ENCODE peak calls at places on chromosomes 3 and 15, in five cellular contexts. One of them, this sample, is unnamed.

GRCh38 chr3:183539821-183540220 is 15.7 kb downstream of the KLHL6 start:
- DNase-seq in sigmoid colon: no peak
- DNase-seq in progenitor cell of endocrine pancreas: no peak
- DNase-seq in cardiac fibroblast: no peak
- DNase-seq in stomach: no peak
- DNase-seq in this sample: no peak

GRCh38 chr15:68082735-68083134 is 28.6 kb downstream of the PIAS1 start:
- DNase-seq in progenitor cell of endocrine pancreas: no peak
- DNase-seq in cardiac fibroblast: no peak
- DNase-seq in sigmoid colon: no peak
- DNase-seq in stomach: no peak
- DNase-seq in this sample: no peak

GRCh38 chr15:53811530-53811929 is 52.1 kb upstream of the WDR72 start:
- DNase-seq in stomach: no peak
- DNase-seq in progenitor cell of endocrine pancreas: no peak
- DNase-seq in sigmoid colon: no peak
- DNase-seq in cardiac fibroblast: no peak
- DNase-seq in this sample: no peak

GRCh38 chr15:73844356-73844755 is 29.0 kb upstream of the TBC1D21 start:
- DNase-seq in sigmoid colon: no peak
- DNase-seq in stomach: no peak
- DNase-seq in progenitor cell of endocrine pancreas: no peak
- DNase-seq in cardiac fibroblast: peak
- DNase-seq in this sample: no peak

GRCh38 chr3:126364130-126364695 is 7.0 kb upstream of the KLF15 start:
- DNase-seq in stomach: no peak
- DNase-seq in sigmoid colon: peak
- DNase-seq in cardiac fibroblast: no peak
- DNase-seq in progenitor cell of endocrine pancreas: no peak
- DNase-seq in this sample: no peak

GRCh38 chr3:174581551-174581950 is 277.6 kb upstream of the NAALADL2 start:
- DNase-seq in sigmoid colon: no peak
- DNase-seq in progenitor cell of endocrine pancreas: no peak
- DNase-seq in cardiac fibroblast: no peak
- DNase-seq in stomach: no peak
- DNase-seq in this sample: no peak

GRCh38 chr15:26883466-26883865 is 16.6 kb downstream of the GABRA5 start:
- DNase-seq in cardiac fibroblast: no peak
- DNase-seq in progenitor cell of endocrine pancreas: no peak
- DNase-seq in stomach: no peak
- DNase-seq in sigmoid colon: no peak
- DNase-seq in this sample: no peak

GRCh38 chr3:38115645-38116427 is 21.1 kb downstream of the ACAA1 start:
- DNase-seq in cardiac fibroblast: no peak
- DNase-seq in stomach: no peak
- DNase-seq in progenitor cell of endocrine pancreas: no peak
- DNase-seq in sigmoid colon: peak
- DNase-seq in this sample: no peak

GRCh38 chr3:37417297-37418082 is 243.1 kb upstream of the LRRFIP2 start:
- DNase-seq in cardiac fibroblast: no peak
- DNase-seq in sigmoid colon: no peak
- DNase-seq in stomach: no peak
- DNase-seq in progenitor cell of endocrine pancreas: no peak
- DNase-seq in this sample: no peak

GRCh38 chr15:66941791-66942190 is 123.6 kb upstream of the SMAD3 start:
- DNase-seq in progenitor cell of endocrine pancreas: no peak
- DNase-seq in sigmoid colon: peak
- DNase-seq in stomach: no peak
- DNase-seq in cardiac fibroblast: no peak
- DNase-seq in this sample: no peak

GRCh38 chr3:10935846-10936631 is 56.5 kb upstream of the SLC6A1 start:
- DNase-seq in sigmoid colon: peak
- DNase-seq in cardiac fibroblast: no peak
- DNase-seq in stomach: no peak
- DNase-seq in progenitor cell of endocrine pancreas: no peak
- DNase-seq in this sample: no peak

DNA sequence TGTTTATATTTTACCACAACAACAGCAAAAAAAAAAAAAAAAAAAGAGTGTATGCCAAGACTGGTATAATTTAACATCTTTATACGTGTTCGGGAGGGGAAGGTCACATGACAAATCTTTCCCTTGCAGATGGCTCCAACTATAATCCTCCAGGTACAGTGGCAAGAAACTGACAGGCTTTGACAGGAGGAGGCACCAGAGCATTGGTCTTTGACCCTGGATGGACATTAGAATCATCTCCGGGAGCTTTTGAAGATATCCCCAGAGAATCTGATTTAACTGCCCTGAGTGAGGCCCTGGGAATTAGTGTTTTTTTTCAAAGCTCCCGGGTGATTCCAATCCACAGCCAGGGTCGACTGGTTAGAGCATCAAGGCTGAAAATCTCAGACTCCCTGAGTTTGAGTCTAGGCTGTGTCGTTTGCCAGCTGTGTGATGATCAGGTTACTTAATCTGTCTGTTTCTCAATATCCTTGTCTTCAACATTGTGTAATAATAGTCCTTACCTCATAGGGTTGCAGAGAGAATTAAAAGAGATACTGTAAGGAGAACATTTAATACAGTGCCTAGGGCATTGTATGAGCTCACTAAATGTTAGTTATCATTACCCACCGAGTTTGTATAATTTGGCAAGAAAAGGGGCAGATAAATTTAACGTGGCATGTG is 8.9 kb upstream of the SEMA5B start:
- DNase-seq in sigmoid colon: no peak
- DNase-seq in stomach: no peak
- DNase-seq in cardiac fibroblast: peak
- DNase-seq in progenitor cell of endocrine pancreas: no peak
- DNase-seq in this sample: no peak
- TF ChIP-seq CTCF in sigmoid colon: no peak
- TF ChIP-seq CTCF in stomach: no peak
- TF ChIP-seq CTCF in cardiac fibroblast: no peak
- TF ChIP-seq CTCF in progenitor cell of endocrine pancreas: no peak
- TF ChIP-seq CTCF in this sample: no peak

GRCh38 chr3:77459926-77460325 is 420.0 kb downstream of the ROBO2 start:
- DNase-seq in stomach: no peak
- DNase-seq in progenitor cell of endocrine pancreas: no peak
- DNase-seq in cardiac fibroblast: no peak
- DNase-seq in sigmoid colon: no peak
- DNase-seq in this sample: no peak

GRCh38 chr3:77456881-77457280 is 417.0 kb downstream of the ROBO2 start:
- DNase-seq in sigmoid colon: no peak
- DNase-seq in progenitor cell of endocrine pancreas: no peak
- DNase-seq in stomach: no peak
- DNase-seq in cardiac fibroblast: no peak
- DNase-seq in this sample: no peak

GRCh38 chr3:77462951-77463350 is 423.1 kb downstream of the ROBO2 start:
- DNase-seq in sigmoid colon: no peak
- DNase-seq in progenitor cell of endocrine pancreas: no peak
- DNase-seq in cardiac fibroblast: no peak
- DNase-seq in stomach: no peak
- DNase-seq in this sample: no peak

GRCh38 chr3:77464106-77464688 is 424.3 kb downstream of the ROBO2 start:
- DNase-seq in stomach: no peak
- DNase-seq in progenitor cell of endocrine pancreas: no peak
- DNase-seq in cardiac fibroblast: no peak
- DNase-seq in sigmoid colon: no peak
- DNase-seq in this sample: peak

GRCh38 chr3:77460326-77460725 is 420.4 kb downstream of the ROBO2 start:
- DNase-seq in progenitor cell of endocrine pancreas: no peak
- DNase-seq in sigmoid colon: no peak
- DNase-seq in cardiac fibroblast: no peak
- DNase-seq in stomach: no peak
- DNase-seq in this sample: no peak
- TF ChIP-seq CTCF in progenitor cell of endocrine pancreas: no peak
- TF ChIP-seq CTCF in sigmoid colon: no peak
- TF ChIP-seq CTCF in cardiac fibroblast: no peak
- TF ChIP-seq CTCF in stomach: no peak
- TF ChIP-seq CTCF in this sample: no peak

GRCh38 chr3:63853106-63853505 is 10.5 kb downstream of the THOC7 start:
- DNase-seq in progenitor cell of endocrine pancreas: no peak
- DNase-seq in cardiac fibroblast: no peak
- DNase-seq in stomach: no peak
- DNase-seq in sigmoid colon: no peak
- DNase-seq in this sample: no peak

GRCh38 chr3:63849175-63849574 is 14.4 kb downstream of the THOC7 start:
- DNase-seq in sigmoid colon: no peak
- DNase-seq in progenitor cell of endocrine pancreas: no peak
- DNase-seq in stomach: no peak
- DNase-seq in cardiac fibroblast: no peak
- DNase-seq in this sample: no peak

GRCh38 chr3:63851287-63851686 is 12.3 kb downstream of the THOC7 start:
- DNase-seq in sigmoid colon: no peak
- DNase-seq in cardiac fibroblast: no peak
- DNase-seq in stomach: no peak
- DNase-seq in progenitor cell of endocrine pancreas: no peak
- DNase-seq in this sample: no peak

GRCh38 chr3:63845215-63845614 is 18.4 kb downstream of the THOC7 start:
- DNase-seq in cardiac fibroblast: no peak
- DNase-seq in sigmoid colon: no peak
- DNase-seq in stomach: no peak
- DNase-seq in progenitor cell of endocrine pancreas: no peak
- DNase-seq in this sample: no peak

DNA sequence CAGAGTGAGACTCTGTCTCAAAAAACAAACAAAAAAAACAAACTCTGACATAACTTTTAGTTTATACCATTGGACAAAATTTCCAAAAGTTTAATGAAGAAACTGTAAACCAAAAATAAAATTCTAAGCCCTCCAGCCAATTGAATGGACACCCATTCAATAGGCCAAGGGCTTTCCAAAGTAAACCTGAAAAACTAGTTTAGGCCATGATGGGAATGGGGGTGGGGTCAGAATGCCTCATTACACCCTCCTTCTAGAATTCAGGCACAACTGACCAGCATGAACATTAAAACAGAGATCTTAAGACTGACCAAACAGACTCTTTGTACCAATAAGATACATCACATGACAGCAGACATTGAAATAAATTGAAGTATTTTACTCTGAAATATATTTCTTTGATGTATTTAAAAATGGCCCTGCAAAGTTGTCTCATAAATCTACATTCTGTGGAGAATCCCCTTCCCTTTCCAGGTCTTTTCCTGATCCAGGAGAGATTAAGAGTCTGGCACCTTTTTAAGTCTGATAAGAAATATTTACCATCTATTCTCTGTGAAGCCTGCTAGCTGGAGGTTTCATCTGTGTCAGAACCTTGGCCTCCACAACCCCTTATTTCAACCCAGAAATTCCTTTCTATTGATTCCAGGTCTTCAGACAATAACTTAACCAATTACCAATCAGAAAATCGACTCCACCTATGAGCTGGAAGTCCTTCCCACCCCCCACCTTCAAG is 15.7 kb downstream of the THOC7 start:
- DNase-seq in cardiac fibroblast: no peak
- DNase-seq in stomach: no peak
- DNase-seq in sigmoid colon: no peak
- DNase-seq in progenitor cell of endocrine pancreas: no peak
- DNase-seq in this sample: no peak
- TF ChIP-seq CTCF in cardiac fibroblast: no peak
- TF ChIP-seq CTCF in stomach: no peak
- TF ChIP-seq CTCF in sigmoid colon: no peak
- TF ChIP-seq CTCF in progenitor cell of endocrine pancreas: no peak
- TF ChIP-seq CTCF in this sample: no peak

GRCh38 chr15:82647835-82648256 is 683 bp upstream of the CPEB1 start:
- DNase-seq in cardiac fibroblast: no peak
- DNase-seq in progenitor cell of endocrine pancreas: no peak
- DNase-seq in sigmoid colon: peak
- DNase-seq in stomach: no peak
- DNase-seq in this sample: no peak

GRCh38 chr15:82648257-82649103 is 1.3 kb upstream of the CPEB1 start:
- DNase-seq in stomach: no peak
- DNase-seq in progenitor cell of endocrine pancreas: no peak
- DNase-seq in sigmoid colon: no peak
- DNase-seq in cardiac fibroblast: peak
- DNase-seq in this sample: no peak

GRCh38 chr15:82649226-82649999 is 2.2 kb upstream of the CPEB1 start:
- DNase-seq in cardiac fibroblast: no peak
- DNase-seq in sigmoid colon: no peak
- DNase-seq in progenitor cell of endocrine pancreas: no peak
- DNase-seq in stomach: no peak
- DNase-seq in this sample: no peak

GRCh38 chr15:82646250-82647044 is 716 bp downstream of the CPEB1 start:
- DNase-seq in stomach: no peak
- DNase-seq in progenitor cell of endocrine pancreas: no peak
- DNase-seq in cardiac fibroblast: no peak
- DNase-seq in sigmoid colon: no peak
- DNase-seq in this sample: no peak

GRCh38 chr15:82647045-82647834 is at the start of gene CPEB1:
- DNase-seq in progenitor cell of endocrine pancreas: no peak
- DNase-seq in stomach: no peak
- DNase-seq in sigmoid colon: peak
- DNase-seq in cardiac fibroblast: peak
- DNase-seq in this sample: no peak
- TF ChIP-seq CTCF in progenitor cell of endocrine pancreas: peak
- TF ChIP-seq CTCF in stomach: no peak
- TF ChIP-seq CTCF in sigmoid colon: no peak
- TF ChIP-seq CTCF in cardiac fibroblast: no peak
- TF ChIP-seq CTCF in this sample: no peak

GRCh38 chr15:31159837-31160236 is 58.3 kb upstream of the TRPM1 start:
- DNase-seq in cardiac fibroblast: no peak
- DNase-seq in stomach: no peak
- DNase-seq in progenitor cell of endocrine pancreas: no peak
- DNase-seq in sigmoid colon: no peak
- DNase-seq in this sample: no peak

GRCh38 chr15:31156808-31157207 is 55.3 kb upstream of the TRPM1 start:
- DNase-seq in stomach: no peak
- DNase-seq in sigmoid colon: no peak
- DNase-seq in cardiac fibroblast: no peak
- DNase-seq in progenitor cell of endocrine pancreas: no peak
- DNase-seq in this sample: no peak

GRCh38 chr15:31156226-31156625 is 54.7 kb upstream of the TRPM1 start:
- DNase-seq in stomach: no peak
- DNase-seq in progenitor cell of endocrine pancreas: no peak
- DNase-seq in cardiac fibroblast: no peak
- DNase-seq in sigmoid colon: no peak
- DNase-seq in this sample: no peak

GRCh38 chr15:31158858-31159569 is 57.5 kb upstream of the TRPM1 start:
- DNase-seq in progenitor cell of endocrine pancreas: no peak
- DNase-seq in stomach: peak
- DNase-seq in sigmoid colon: no peak
- DNase-seq in cardiac fibroblast: no peak
- DNase-seq in this sample: no peak

DNA sequence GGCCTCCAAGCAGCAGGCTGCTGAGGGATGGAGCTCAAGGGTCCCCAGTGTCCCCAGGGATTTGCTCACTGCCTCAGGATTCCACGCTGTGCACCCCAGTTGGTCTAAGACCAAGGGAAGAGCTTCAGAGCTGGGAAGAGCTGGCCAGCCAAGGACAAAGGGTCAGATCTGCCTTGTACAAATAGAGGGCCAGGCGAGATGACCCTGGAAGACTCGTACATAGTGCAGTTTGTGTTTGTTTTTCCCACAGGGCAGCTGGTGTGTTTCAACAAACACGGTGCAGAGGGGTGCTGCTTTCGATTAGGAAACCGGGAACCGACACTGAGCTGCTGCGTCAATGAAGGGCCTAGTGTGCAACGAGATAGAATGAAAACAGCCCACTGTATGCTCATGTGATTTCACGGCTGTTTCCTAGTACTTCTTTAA is 56.1 kb upstream of the TRPM1 start:
- DNase-seq in sigmoid colon: no peak
- DNase-seq in stomach: peak
- DNase-seq in progenitor cell of endocrine pancreas: no peak
- DNase-seq in cardiac fibroblast: no peak
- DNase-seq in this sample: no peak
- TF ChIP-seq CTCF in sigmoid colon: no peak
- TF ChIP-seq CTCF in stomach: no peak
- TF ChIP-seq CTCF in progenitor cell of endocrine pancreas: no peak
- TF ChIP-seq CTCF in cardiac fibroblast: no peak
- TF ChIP-seq CTCF in this sample: no peak

GRCh38 chr3:15953841-15954240 is 156.1 kb upstream of the ANKRD28 start:
- DNase-seq in cardiac fibroblast: no peak
- DNase-seq in progenitor cell of endocrine pancreas: no peak
- DNase-seq in stomach: no peak
- DNase-seq in sigmoid colon: no peak
- DNase-seq in this sample: no peak
- TF ChIP-seq CTCF in cardiac fibroblast: no peak
- TF ChIP-seq CTCF in progenitor cell of endocrine pancreas: peak
- TF ChIP-seq CTCF in stomach: no peak
- TF ChIP-seq CTCF in sigmoid colon: no peak
- TF ChIP-seq CTCF in this sample: no peak

This sample was measured in BJ.